ENCODE peak calls at places on chromosomes 12 and 14, in five cellular contexts. E is activated B cell treated with CpG ODN at 0.5 μM for 24 hours, V is activated T-helper 1 cell treated with Interleukin-2 at 50 U/mL for 16 hours, I is glutamatergic neuron, Q is aorta. W is an unnamed sample.

GRCh38 chr12:46585854-46586621 is 213.5 kb upstream of the SLC38A2 start:
- DNase-seq in Q (peak; percentile 47), I (no peak), E (no peak), V (peak; percentile 35), W (peak; percentile 88)

GRCh38 chr12:51172515-51173431 is at the start of gene TFCP2:
- DNase-seq in Q (peak; percentile 99), I (peak; percentile 94), E (peak; percentile 84), V (peak; percentile 88), W (peak; percentile 97)

GRCh38 chr14:76810953-76811400 is 1.7 kb downstream of the ANGEL1 start:
- DNase-seq in I (no peak), Q (no peak), E (no peak), V (no peak), W (peak; percentile 31)

GRCh38 chr12:19373569-19373968 is 65.7 kb upstream of the AEBP2 start:
- DNase-seq in I (no peak), E (no peak), Q (no peak), V (no peak), W (no peak)

GRCh38 chr12:48712209-48712608 is 4.3 kb downstream of the CCNT1 start:
- DNase-seq in E (no peak), V (no peak), Q (no peak), I (no peak), W (no peak)

GRCh38 chr14:102796661-102797190 is 19.5 kb downstream of the TRAF3 start:
- DNase-seq in E (no peak), Q (no peak), V (no peak), I (no peak), W (no peak)

GRCh38 chr14:20413785-20414117 is 450 bp upstream of the TEP1 start:
- DNase-seq in E (no peak), I (no peak), V (peak; percentile 7), Q (no peak), W (peak; percentile 38)

GRCh38 chr12:117671734-117672133 is 297.1 kb downstream of the KSR2 start:
- DNase-seq in Q (no peak), E (no peak), I (peak; percentile 71), V (no peak), W (peak; percentile 75)

GRCh38 chr12:49540229-49541139 is 1.7 kb downstream of the KCNH3 start:
- DNase-seq in Q (no peak), I (no peak), V (no peak), E (no peak), W (no peak)

GRCh38 chr12:82627799-82628198 is 58.9 kb upstream of the TMTC2 start:
- DNase-seq in V (no peak), Q (no peak), E (no peak), I (no peak), W (peak; percentile 64)

GRCh38 chr14:68787235-68787727 is 5.6 kb downstream of the ZFP36L1 start:
- DNase-seq in I (peak; percentile 12), E (no peak), Q (peak; percentile 80), V (no peak), W (peak; percentile 16)

GRCh38 chr12:110776410-110776809 is 33.7 kb upstream of the PPP1CC start:
- DNase-seq in E (no peak), I (no peak), Q (no peak), V (no peak), W (no peak)

GRCh38 chr12:113005759-113006158 is 27.4 kb downstream of the OAS2 start:
- DNase-seq in V (no peak), I (no peak), E (no peak), Q (no peak), W (peak; percentile 55)

GRCh38 chr12:25495336-25496097 is 57.6 kb downstream of the LMNTD1 start:
- DNase-seq in V (no peak), Q (no peak), I (no peak), E (no peak), W (no peak)

GRCh38 chr12:21502164-21502496 is 541 bp downstream of the GOLT1B start:
- DNase-seq in I (no peak), V (peak; percentile 5), E (no peak), Q (peak; percentile 52), W (no peak)

GRCh38 chr14:91292476-91292875 is 48.0 kb upstream of the GPR68 start:
- DNase-seq in V (no peak), E (no peak), Q (no peak), I (no peak), W (no peak)

GRCh38 chr14:79585845-79586244 is 625.5 kb downstream of the DIO2 start:
- DNase-seq in Q (no peak), I (no peak), V (no peak), E (no peak), W (no peak)

GRCh38 chr14:68312884-68313725 is 479.8 kb downstream of the ZFP36L1 start:
- DNase-seq in V (no peak), I (no peak), E (no peak), Q (no peak), W (peak; percentile 32)

GRCh38 chr12:22874151-22874550 is 249.2 kb downstream of the ETNK1 start:
- DNase-seq in Q (peak; percentile 45), V (no peak), I (no peak), E (no peak), W (no peak)

GRCh38 chr12:46452061-46452615 is 79.6 kb upstream of the SLC38A2 start:
- DNase-seq in V (no peak), Q (no peak), I (no peak), E (no peak), W (no peak)

GRCh38 chr12:96534339-96534738 is 45.0 kb downstream of the CFAP54 start:
- DNase-seq in V (no peak), I (no peak), E (no peak), Q (no peak), W (peak; percentile 11)

GRCh38 chr14:97266653-97267052 is 469.5 kb downstream of the VRK1 start:
- DNase-seq in E (no peak), V (no peak), I (no peak), Q (no peak), W (no peak)

GRCh38 chr12:46153267-46153872 is 115.5 kb downstream of the SLC38A1 start:
- DNase-seq in E (no peak), Q (no peak), I (no peak), V (no peak), W (peak; percentile 20)

GRCh38 chr12:10189653-10190052 is 10.8 kb downstream of the TMEM52B start:
- DNase-seq in I (peak; percentile 17), E (no peak), Q (no peak), V (no peak), W (no peak)

GRCh38 chr14:104094709-104095425 is 9.4 kb downstream of the ASPG start:
- DNase-seq in Q (peak; percentile 54), E (peak; percentile 69), I (peak; percentile 93), V (peak; percentile 58), W (peak; percentile 82)

GRCh38 chr12:7935773-7936581 is at the start of gene SLC2A3:
- DNase-seq in I (peak; percentile 49), E (peak; percentile 36), Q (peak; percentile 56), V (peak; percentile 56), W (peak; percentile 72)

GRCh38 chr14:24381363-24382102 is 13.5 kb downstream of the NFATC4 start:
- DNase-seq in Q (no peak), E (no peak), I (no peak), V (no peak), W (no peak)

GRCh38 chr12:132067182-132067581 is 76.9 kb downstream of the DDX51 start:
- DNase-seq in I (peak; percentile 39), V (no peak), E (no peak), Q (no peak), W (no peak)

GRCh38 chr12:48980953-48981756 is 3.0 kb downstream of the WNT1 start:
- DNase-seq in V (no peak), I (peak; percentile 40), Q (peak; percentile 60), E (no peak), W (peak; percentile 69)

GRCh38 chr12:102957339-102958050 is at the start of gene ASCL1:
- DNase-seq in Q (no peak), I (peak; percentile 55), E (no peak), V (no peak), W (peak; percentile 71)

GRCh38 chr12:112433551-112433950 is 14.8 kb downstream of the PTPN11 start:
- DNase-seq in Q (no peak), V (no peak), I (no peak), E (no peak), W (no peak)

GRCh38 chr12:71415336-71416231 is 24.0 kb upstream of the LGR5 start:
- DNase-seq in Q (no peak), V (no peak), E (no peak), I (no peak), W (peak; percentile 82)

GRCh38 chr14:68282479-68283377 is 463.1 kb downstream of the RAD51B start:
- DNase-seq in V (no peak), E (no peak), I (no peak), Q (no peak), W (no peak)

GRCh38 chr12:48973992-48974673 is 2.6 kb upstream of the WNT10B start:
- DNase-seq in E (no peak), I (peak; percentile 87), Q (peak; percentile 84), V (no peak), W (peak; percentile 79)

GRCh38 chr14:64244279-64244678 is 49.9 kb downstream of the ESR2 start:
- DNase-seq in V (no peak), E (no peak), Q (no peak), I (no peak), W (no peak)

GRCh38 chr12:98736352-98737326 is 91.5 kb downstream of the APAF1 start:
- DNase-seq in Q (no peak), E (no peak), V (no peak), I (no peak), W (peak; percentile 50)

GRCh38 chr12:93447555-93448265 is 6.0 kb upstream of the UBE2N start:
- DNase-seq in I (no peak), V (no peak), Q (no peak), E (no peak), W (no peak)

GRCh38 chr14:38143651-38144505 is 63.8 kb upstream of the SSTR1 start:
- DNase-seq in V (no peak), Q (no peak), I (no peak), E (no peak), W (no peak)